ENCODE peak calls at places on chromosomes 11 and 22, in ten cellular contexts. V is kidney tubule cell; F is DMS153; P is WTC11; W is naive thymus-derived CD8-positive, alpha-beta T cell; Q is activated naive CD4-positive, alpha-beta T cell; X is prostate gland; L is stimulated activated CD8-positive, alpha-beta memory T cell treated with anti-CD3 and anti-CD28 coated beads, Interleukin-4, amount 100 ng/mL, for 4 hours; Z is activated CD4-positive, alpha-beta T cell treated with anti-CD3 and anti-CD28 coated beads, Interleukin-2, amount 50 U/mL, for 48 hours; D is COR-L47. N is an unnamed sample.

GRCh38 chr22:36103891-36104290 is 56.7 kb downstream of the APOL3 start:
- DNase-seq in Q (no peak), F (no peak), X (no peak), W (no peak), P (no peak), Z (no peak), L (no peak), D (no peak), V (no peak), N (no peak)

GRCh38 chr11:78390809-78391208 is 26.8 kb downstream of the GAB2 start:
- DNase-seq in F (no peak), D (no peak), Q (no peak), V (no peak), P (no peak), W (no peak), L (no peak), X (no peak), Z (no peak), N (no peak)

GRCh38 chr11:61041755-61042518 is 60.4 kb upstream of the CD5 start:
- DNase-seq in P (peak; percentile 56), Q (peak; percentile 86), Z (peak; percentile 73), L (peak; percentile 54), V (no peak), D (peak; percentile 84), W (peak; percentile 90), F (peak; percentile 91), X (no peak), N (peak; percentile 96)

GRCh38 chr11:67645521-67646457 is 4.7 kb downstream of the ACY3 start:
- DNase-seq in V (no peak), Q (no peak), W (no peak), D (no peak), Z (no peak), F (no peak), P (peak; percentile 68), X (no peak), L (no peak), N (no peak)

GRCh38 chr22:37229805-37230672 is 14.0 kb downstream of the RAC2 start:
- DNase-seq in F (no peak), V (peak; percentile 43), L (peak; percentile 85), D (no peak), Q (peak; percentile 87), X (no peak), Z (peak; percentile 91), P (no peak), W (peak; percentile 85), N (peak; percentile 83)

GRCh38 chr11:65580756-65581155 is 4.9 kb downstream of the EHBP1L1 start:
- DNase-seq in L (no peak), D (no peak), Q (no peak), P (no peak), F (no peak), W (no peak), V (no peak), X (no peak), Z (no peak), N (no peak)

GRCh38 chr22:39204216-39204615 is 40.6 kb downstream of the PDGFB start:
- DNase-seq in Z (no peak), L (no peak), F (no peak), P (no peak), X (no peak), V (no peak), Q (no peak), D (no peak), W (no peak), N (no peak)

GRCh38 chr11:114077482-114078305 is 18.2 kb downstream of the ZBTB16 start:
- DNase-seq in V (no peak), W (peak; percentile 30), X (no peak), F (no peak), Q (no peak), P (no peak), L (no peak), D (no peak), Z (no peak), N (no peak)

GRCh38 chr11:118437736-118438125 is 1.4 kb downstream of the KMT2A start:
- DNase-seq in D (no peak), P (peak; percentile 31), V (peak; percentile 27), Z (peak; percentile 45), L (no peak), Q (peak; percentile 15), X (peak; percentile 15), W (peak; percentile 23), F (no peak), N (no peak)

GRCh38 chr11:64809781-64810241 is 540 bp downstream of the MEN1 start:
- DNase-seq in W (no peak), L (no peak), Q (no peak), V (peak; percentile 49), Z (peak; percentile 26), X (peak; percentile 43), D (no peak), P (peak; percentile 63), F (no peak), N (no peak)

GRCh38 chr11:84541711-84542340 is 1085.3 kb downstream of the DLG2 start:
- DNase-seq in D (no peak), W (no peak), V (no peak), L (no peak), F (no peak), X (no peak), Z (no peak), Q (no peak), P (no peak), N (no peak)

GRCh38 chr22:36384766-36385400 is 2.9 kb downstream of the MYH9 start:
- DNase-seq in P (peak; percentile 35), Z (no peak), F (no peak), L (no peak), V (peak; percentile 58), D (peak; percentile 22), W (peak; percentile 71), X (no peak), Q (peak; percentile 43), N (peak; percentile 52)

GRCh38 chr11:76448506-76448905 is 3.7 kb downstream of the EMSY start:
- DNase-seq in V (no peak), P (no peak), W (no peak), Z (no peak), Q (no peak), F (no peak), L (no peak), X (no peak), D (no peak), N (no peak)

GRCh38 chr11:27307232-27307631 is 55.8 kb downstream of the CCDC34 start:
- DNase-seq in F (no peak), L (no peak), W (no peak), Z (no peak), Q (no peak), D (no peak), V (no peak), X (no peak), P (no peak), N (no peak)

GRCh38 chr22:24883426-24883825 is 63.1 kb downstream of the LHFPL7 start:
- DNase-seq in L (no peak), V (no peak), P (no peak), Q (no peak), X (no peak), Z (no peak), D (no peak), W (no peak), F (no peak), N (no peak)

GRCh38 chr22:41902932-41903421 is 11.9 kb downstream of the SHISA8 start:
- DNase-seq in F (no peak), D (peak; percentile 85), Z (no peak), P (no peak), X (peak; percentile 34), Q (no peak), W (no peak), V (peak; percentile 34), L (no peak), N (no peak)

GRCh38 chr11:67111261-67111660 is 7.8 kb upstream of the KDM2A start:
- DNase-seq in W (no peak), Q (no peak), F (no peak), V (no peak), D (no peak), Z (no peak), X (no peak), L (no peak), P (no peak), N (no peak)

N was measured in T-helper 1 cell.